ENCODE peak calls at places on chromosomes 11 and 22, in four cellular contexts. U is K562, T is IMR-90, P is HepG2. B is an unnamed sample.

GRCh38 chr11:46278387-46279173 is 1.1 kb downstream of the CREB3L1 start:
- DNase-seq in U (peak), T (peak), P (no peak), B (no peak)

GRCh38 chr11:1060885-1061616 is 13.6 kb upstream of the MUC2 start:
- DNase-seq in U (no peak), T (peak), P (no peak), B (peak)

GRCh38 chr22:24427500-24428164 is at the start of gene ADORA2A:
- DNase-seq in U (no peak), T (no peak), P (no peak), B (no peak)

GRCh38 chr11:72292106-72292790 is 48.3 kb upstream of the PHOX2A start:
- DNase-seq in U (no peak), T (no peak), P (no peak), B (no peak)

GRCh38 chr11:78339483-78339882 is 78.1 kb downstream of the GAB2 start:
- DNase-seq in U (peak), T (no peak), P (no peak), B (no peak)

GRCh38 chr11:86138958-86139357 is 70.1 kb upstream of the PICALM start:
- DNase-seq in U (no peak), T (no peak), P (no peak), B (no peak)

GRCh38 chr11:34512810-34513673 is 552 bp downstream of the ELF5 start:
- DNase-seq in U (peak), T (peak), P (peak), B (peak)

GRCh38 chr11:2518112-2518982 is 73.5 kb downstream of the KCNQ1 start:
- DNase-seq in U (no peak), T (no peak), P (no peak), B (no peak)

GRCh38 chr22:46153930-46154329 is 3.6 kb downstream of the PPARA start:
- DNase-seq in U (no peak), T (no peak), P (no peak), B (no peak)

GRCh38 chr11:1564535-1565172 is 7.4 kb downstream of the DUSP8 start:
- DNase-seq in U (peak), T (peak), P (no peak), B (peak)

GRCh38 chr11:42552786-42553185 is 759.0 kb upstream of the API5 start:
- DNase-seq in U (no peak), T (no peak), P (no peak), B (no peak)

GRCh38 chr11:86360775-86361395 is 13.8 kb upstream of the CCDC81 start:
- DNase-seq in U (no peak), T (peak), P (peak), B (peak)

GRCh38 chr22:29342577-29343312 is 27.2 kb upstream of the RASL10A start:
- DNase-seq in U (peak), T (no peak), P (peak), B (no peak)

GRCh38 chr11:64089027-64089360 is 53.3 kb downstream of the FLRT1 start:
- DNase-seq in U (no peak), T (no peak), P (no peak), B (no peak)

GRCh38 chr11:47864910-47865309 is 16.8 kb upstream of the NUP160 start:
- DNase-seq in U (no peak), T (no peak), P (no peak), B (no peak)

GRCh38 chr11:13669544-13670488 is 1.3 kb downstream of the FAR1 start:
- DNase-seq in U (no peak), T (no peak), P (no peak), B (no peak)

GRCh38 chr11:91459840-91460239 is 764.8 kb upstream of the FAT3 start:
- DNase-seq in U (no peak), T (no peak), P (no peak), B (no peak)

GRCh38 chr11:69775163-69775755 is at the start of gene FGF4:
- DNase-seq in U (no peak), T (no peak), P (no peak), B (no peak)
- TF ChIP-seq MAZ in U (no peak), T (no peak), P (no peak), B (no peak)

GRCh38 chr11:93939084-93939780 is 81.9 kb upstream of the HEPHL1 start:
- DNase-seq in U (no peak), T (peak), P (no peak), B (no peak)
- TF ChIP-seq MAZ in U (no peak), T (no peak), P (no peak), B (no peak)

GRCh38 chr11:62645660-62645933 is 816 bp downstream of the GANAB start:
- DNase-seq in U (no peak), T (no peak), P (no peak), B (no peak)
- TF ChIP-seq MAZ in U (no peak), T (no peak), P (no peak), B (no peak)

GRCh38 chr22:31680764-31681624 is 19.0 kb upstream of the PISD start:
- DNase-seq in U (no peak), T (peak), P (no peak), B (no peak)

GRCh38 chr22:31678748-31679147 is 16.7 kb upstream of the PISD start:
- DNase-seq in U (no peak), T (no peak), P (no peak), B (no peak)

GRCh38 chr22:31683181-31684105 is 21.4 kb upstream of the PISD start:
- DNase-seq in U (no peak), T (no peak), P (no peak), B (no peak)

GRCh38 chr22:31682751-31683150 is 20.7 kb upstream of the PISD start:
- DNase-seq in U (no peak), T (no peak), P (no peak), B (no peak)

DNA sequence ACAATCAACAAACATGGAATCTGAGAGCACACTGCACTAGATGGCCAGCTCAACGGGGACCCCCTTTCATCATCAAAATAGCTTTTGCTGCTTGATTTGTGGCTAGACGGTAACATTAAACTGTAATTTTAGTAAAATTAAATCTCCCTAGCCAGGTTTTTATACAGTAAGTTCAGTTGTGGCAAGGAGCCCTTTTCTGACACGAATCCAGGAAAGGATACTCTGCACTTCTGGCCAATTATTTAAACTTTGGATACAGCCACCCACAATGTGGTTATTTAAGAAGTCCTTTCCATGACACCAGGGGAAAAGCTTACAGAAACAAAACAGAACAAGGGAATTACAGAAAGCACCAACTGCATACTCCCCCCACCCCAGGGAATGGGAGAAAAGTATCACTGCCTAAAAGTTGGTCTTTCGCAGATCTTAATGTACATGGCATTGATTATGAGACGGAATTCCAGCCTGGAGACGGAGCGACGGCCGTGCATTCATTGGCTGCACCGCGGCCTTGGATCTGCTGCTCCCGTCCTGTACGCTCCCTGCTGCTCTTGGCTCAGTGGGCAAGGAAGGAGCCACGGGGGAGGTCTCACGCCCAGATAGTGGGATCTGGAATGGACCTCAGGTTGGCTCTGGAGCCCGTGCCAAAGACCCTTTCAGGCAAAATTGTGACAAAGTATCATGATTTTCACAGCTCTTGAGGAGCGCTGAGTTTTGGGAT is 19.8 kb upstream of the PISD start:
- DNase-seq in U (no peak), T (peak), P (no peak), B (no peak)
- TF ChIP-seq MAZ in U (no peak), T (no peak), P (no peak), B (no peak)

GRCh38 chr22:30968015-30968923 is at the start of gene MORC2:
- DNase-seq in U (peak), T (peak), P (peak), B (peak)

GRCh38 chr22:30968924-30969531 is at the start of gene TUG1:
- DNase-seq in U (peak), T (peak), P (peak), B (peak)

GRCh38 chr22:30970356-30970746 is 1.3 kb downstream of the TUG1 start:
- DNase-seq in U (no peak), T (no peak), P (no peak), B (no peak)

GRCh38 chr22:30964858-30965257 is 3.7 kb downstream of the MORC2 start:
- DNase-seq in U (no peak), T (no peak), P (no peak), B (no peak)

DNA sequence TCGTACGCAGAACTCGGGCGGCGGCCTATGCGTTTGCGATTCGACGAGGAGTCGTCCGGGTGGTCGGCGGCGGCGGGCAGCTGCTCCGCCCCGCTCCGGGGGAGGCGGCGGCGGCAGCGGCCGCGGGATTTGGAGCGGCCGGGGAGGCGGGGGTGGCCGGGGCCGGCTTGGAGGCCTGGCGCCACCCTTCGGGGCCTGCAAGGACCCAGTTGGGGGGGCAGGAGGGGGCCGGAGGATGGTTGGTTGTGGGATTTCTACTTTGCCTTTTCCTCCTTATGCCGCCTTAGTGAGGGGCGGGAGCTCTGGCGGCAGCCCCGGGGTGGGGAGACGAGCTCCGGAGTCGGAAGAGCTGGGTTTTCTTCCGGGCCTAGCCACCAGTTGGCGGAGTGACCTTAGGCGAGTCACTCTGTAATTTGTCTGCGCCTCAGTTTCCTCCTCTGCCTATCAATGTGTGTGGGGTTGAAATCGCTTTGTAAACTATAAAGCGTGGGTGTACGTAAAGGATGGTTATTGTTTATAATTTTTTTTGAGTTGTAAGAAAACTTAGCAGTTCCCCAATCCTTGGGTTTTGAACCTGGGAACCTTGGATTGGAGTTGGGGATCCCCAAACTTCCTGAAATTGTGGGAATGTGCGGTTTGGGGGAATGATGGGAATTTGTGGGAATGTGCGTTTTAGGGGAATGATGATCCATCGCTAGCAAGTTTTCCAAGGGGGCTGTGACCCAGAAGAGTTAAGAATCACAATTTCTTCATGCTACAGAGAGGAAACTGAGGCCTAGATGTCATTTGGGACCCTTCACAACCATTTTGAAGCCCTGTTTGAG is 679 bp downstream of the TUG1 start:
- DNase-seq in U (peak), T (peak), P (peak), B (peak)
- TF ChIP-seq MAZ in U (no peak), T (peak), P (no peak), B (no peak)

DNA sequence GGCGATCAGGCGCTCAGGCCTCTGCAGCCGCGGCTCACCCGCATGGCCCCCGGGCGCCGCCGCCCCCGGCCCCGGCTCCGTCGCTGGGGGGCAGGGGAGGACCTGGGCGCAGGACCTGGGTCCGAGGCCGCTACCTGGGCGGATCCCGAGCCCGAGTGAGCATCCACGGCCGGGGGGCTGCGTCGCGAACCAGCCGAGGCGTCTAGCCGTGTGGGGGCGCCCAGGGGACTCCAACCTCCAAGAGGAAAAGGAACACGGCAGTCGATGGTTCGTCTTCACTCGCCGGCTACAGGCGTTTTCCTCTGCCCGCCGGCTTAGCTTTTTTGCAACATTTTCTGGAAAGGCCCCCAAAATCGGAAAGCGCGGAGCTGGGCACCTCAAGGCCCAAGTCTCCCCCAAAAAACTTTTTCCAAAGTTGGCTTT is 698 bp downstream of the PDGFB start:
- DNase-seq in U (no peak), T (no peak), P (no peak), B (peak)
- TF ChIP-seq MAZ in U (no peak), T (no peak), P (peak), B (no peak)

GRCh38 chr11:11027271-11027670 is 169.4 kb upstream of the ZBED5 start:
- DNase-seq in U (no peak), T (peak), P (no peak), B (no peak)
- TF ChIP-seq MAZ in U (no peak), T (no peak), P (no peak), B (no peak)

GRCh38 chr11:120013325-120014250 is 124.3 kb downstream of the TRIM29 start:
- DNase-seq in U (peak), T (peak), P (peak), B (peak)
- TF ChIP-seq MAZ in U (no peak), T (no peak), P (no peak), B (no peak)

DNA sequence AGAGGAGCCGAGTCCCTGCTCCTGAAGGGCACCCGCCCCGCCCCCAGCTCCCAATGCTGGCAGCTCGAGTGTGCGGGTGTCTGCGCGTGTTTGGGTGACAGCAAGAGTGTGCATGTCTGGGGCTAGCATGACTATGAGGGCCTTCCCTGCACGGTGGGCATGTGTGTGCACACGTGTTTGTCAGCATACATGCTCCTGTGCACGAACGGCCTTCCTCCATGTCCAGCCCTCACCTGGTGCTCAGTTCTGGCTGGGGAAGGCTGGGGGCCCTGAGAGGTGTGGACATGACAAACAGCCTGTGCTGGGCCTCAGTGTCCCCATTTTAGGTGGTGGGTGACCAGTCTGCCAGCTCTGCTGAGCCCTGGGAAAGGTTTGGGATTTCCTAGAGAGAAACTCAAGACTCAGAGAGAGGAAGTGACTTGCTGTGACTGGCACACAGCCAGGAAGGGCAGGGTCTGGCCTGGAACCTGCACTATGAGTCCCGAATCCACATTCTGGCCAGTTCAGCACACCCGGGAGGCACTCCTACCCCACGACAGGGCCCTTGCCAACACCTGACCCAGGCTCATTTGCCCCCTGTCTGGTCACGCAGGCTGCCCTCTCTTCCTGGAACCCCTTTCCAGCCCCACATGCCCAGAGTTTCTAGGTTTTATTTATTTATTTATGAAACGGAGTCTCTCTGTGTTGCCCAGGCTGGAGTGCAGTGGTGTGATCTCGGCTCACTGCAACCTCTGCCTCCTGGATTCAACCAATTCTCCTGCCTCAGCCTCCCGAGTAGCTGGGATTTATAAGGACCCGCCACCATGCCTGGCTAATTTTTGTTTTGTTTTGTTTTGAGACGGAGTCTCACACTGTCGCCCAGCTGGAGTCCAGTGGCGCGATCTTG is 3.3 kb upstream of the SHISA8 start:
- DNase-seq in U (no peak), T (peak), P (no peak), B (peak)
- TF ChIP-seq MAZ in U (no peak), T (no peak), P (no peak), B (no peak)

GRCh38 chr11:15969701-15970329 is 386.5 kb downstream of the SOX6 start:
- DNase-seq in U (no peak), T (peak), P (no peak), B (no peak)

GRCh38 chr11:15969281-15969680 is 387.1 kb downstream of the SOX6 start:
- DNase-seq in U (peak), T (peak), P (peak), B (peak)

GRCh38 chr11:15967966-15968365 is 388.4 kb downstream of the SOX6 start:
- DNase-seq in U (no peak), T (peak), P (no peak), B (no peak)

GRCh38 chr11:15967166-15967565 is 389.2 kb downstream of the SOX6 start:
- DNase-seq in U (no peak), T (no peak), P (no peak), B (peak)

GRCh38 chr11:15968461-15969130 is 387.8 kb downstream of the SOX6 start:
- DNase-seq in U (no peak), T (no peak), P (no peak), B (no peak)
- TF ChIP-seq MAZ in U (no peak), T (no peak), P (no peak), B (no peak)

B was measured in A549.